ENCODE peak calls at places on chromosomes 7 and 10, in ten cellular contexts. D, Q, S, G, M, P, X, H, L and W are unnamed samples. For H3K27me3, the result is how much of the 10 kb centered on the place peaks cover.

GRCh38 chr10:84563355-84563754 is 235.0 kb downstream of the CCSER2 start:
- DNase-seq in G (no peak), Q (no peak), X (no peak), M (no peak), H (no peak), L (no peak), P (no peak), D (no peak), S (no peak), W (no peak)

GRCh38 chr7:149291036-149291835 is 29.2 kb downstream of the ZNF783 start:
- DNase-seq in H (no peak), M (no peak), L (no peak), Q (no peak), P (no peak), X (no peak), G (no peak), S (no peak), D (no peak), W (no peak)

GRCh38 chr7:153832160-153832559 is 220.0 kb upstream of the DPP6 start:
- DNase-seq in Q (no peak), G (no peak), D (no peak), M (no peak), X (no peak), S (no peak), P (no peak), L (no peak), H (no peak), W (no peak)

GRCh38 chr10:116287906-116288501 is 15.0 kb upstream of the GFRA1 start:
- DNase-seq in P (peak), H (no peak), D (peak), L (no peak), G (peak), X (no peak), S (no peak), M (peak), Q (no peak), W (peak)

GRCh38 chr10:28754930-28755718 is 77.8 kb downstream of the BAMBI start:
- DNase-seq in G (no peak), Q (no peak), H (no peak), L (no peak), X (no peak), P (no peak), S (no peak), D (no peak), M (no peak), W (no peak)

GRCh38 chr7:83190659-83191389 is 28.1 kb upstream of the PCLO start:
- DNase-seq in H (no peak), L (no peak), X (no peak), Q (no peak), S (no peak), G (no peak), D (no peak), M (no peak), P (no peak), W (no peak)

GRCh38 chr10:81280497-81281479 is 594.2 kb upstream of the NRG3 start:
- DNase-seq in G (no peak), L (no peak), H (no peak), P (no peak), M (no peak), S (no peak), D (no peak), Q (no peak), X (no peak), W (no peak)

GRCh38 chr7:48161407-48162125 is 9.7 kb upstream of the ABCA13 start:
- DNase-seq in H (no peak), S (no peak), X (no peak), L (no peak), D (no peak), Q (no peak), P (no peak), G (no peak), M (no peak), W (no peak)

GRCh38 chr7:134936893-134937520 is 49.3 kb upstream of the AGBL3 start:
- DNase-seq in D (no peak), M (no peak), G (no peak), S (no peak), L (no peak), P (no peak), Q (no peak), H (no peak), X (no peak), W (no peak)

GRCh38 chr7:92678291-92678920 is 88.2 kb upstream of the FAM133B start:
- DNase-seq in L (no peak), S (no peak), P (no peak), H (no peak), G (no peak), Q (no peak), X (no peak), M (no peak), D (no peak), W (no peak)

GRCh38 chr7:82194011-82194410 is 249.6 kb downstream of the CACNA2D1 start:
- DNase-seq in D (no peak), M (no peak), Q (no peak), L (peak), H (no peak), S (no peak), G (no peak), X (no peak), P (no peak), W (no peak)

GRCh38 chr10:129877773-129878371 is 86.2 kb downstream of the EBF3 start:
- DNase-seq in Q (no peak), G (no peak), S (no peak), X (no peak), L (no peak), H (no peak), M (peak), P (no peak), D (peak), W (peak)

GRCh38 chr10:36388162-36388561 is 737.2 kb upstream of the ANKRD30A start:
- DNase-seq in Q (no peak), X (no peak), M (no peak), L (no peak), H (no peak), P (no peak), S (no peak), D (no peak), G (no peak), W (no peak)

GRCh38 chr7:20310963-20311742 is 19.5 kb upstream of the ITGB8 start:
- DNase-seq in D (peak), X (no peak), M (no peak), S (no peak), L (no peak), Q (no peak), G (no peak), P (peak), H (no peak), W (no peak)

GRCh38 chr7:20858913-20859312 is 72.2 kb upstream of the SP8 start:
- DNase-seq in S (no peak), M (no peak), P (no peak), H (no peak), X (no peak), Q (no peak), D (no peak), G (no peak), L (no peak), W (no peak)

GRCh38 chr7:142885311-142886230 is at the start of gene TRPV6:
- DNase-seq in X (peak), D (peak), Q (peak), L (peak), P (no peak), H (no peak), S (no peak), M (no peak), G (no peak), W (no peak)

GRCh38 chr7:33186187-33186586 is 56.8 kb downstream of the BBS9 start:
- DNase-seq in G (no peak), L (no peak), D (no peak), S (no peak), X (no peak), H (no peak), P (no peak), M (no peak), Q (no peak), W (no peak)

GRCh38 chr7:6166443-6166871 is 106.0 kb downstream of the CYTH3 start:
- DNase-seq in M (no peak), G (no peak), X (no peak), P (no peak), S (no peak), Q (no peak), H (no peak), L (no peak), D (no peak), W (peak)

GRCh38 chr10:23754179-23754578 is 315.3 kb downstream of the OTUD1 start:
- DNase-seq in H (no peak), D (no peak), X (no peak), Q (no peak), G (no peak), S (no peak), P (no peak), M (no peak), L (no peak), W (no peak)

GRCh38 chr10:69644658-69645295 is 14.7 kb downstream of the FAM241B start:
- DNase-seq in P (peak), Q (no peak), S (no peak), L (no peak), G (peak), H (peak), X (no peak), D (peak), M (no peak), W (peak)

GRCh38 chr7:143362126-143362961 is at the start of gene FAM131B:
- DNase-seq in G (no peak), S (no peak), H (peak), D (no peak), L (no peak), X (peak), P (no peak), Q (no peak), M (no peak), W (peak)

GRCh38 chr7:18257711-18258110 is 230.1 kb upstream of the PRPS1L1 start:
- DNase-seq in M (no peak), D (no peak), H (no peak), P (no peak), L (no peak), X (no peak), G (no peak), Q (no peak), S (no peak), W (no peak)

GRCh38 chr7:111735661-111736323 is 173.5 kb upstream of the IMMP2L start:
- DNase-seq in X (no peak), S (peak), P (peak), M (peak), L (peak), Q (peak), G (peak), D (peak), H (peak), W (peak)

GRCh38 chr10:109992485-109992884 is 15.3 kb upstream of the ADD3 start:
- DNase-seq in H (no peak), X (no peak), M (no peak), D (no peak), L (no peak), P (no peak), G (no peak), S (no peak), Q (no peak), W (no peak)

GRCh38 chr7:76193881-76194280 is 7.8 kb upstream of the SRRM3 start:
- DNase-seq in H (no peak), D (no peak), L (no peak), Q (no peak), M (no peak), X (no peak), G (no peak), P (no peak), S (no peak), W (no peak)

GRCh38 chr7:149302865-149303264 is 40.9 kb downstream of the ZNF783 start:
- DNase-seq in Q (no peak), H (no peak), X (no peak), M (no peak), S (no peak), P (no peak), L (no peak), D (no peak), G (no peak), W (no peak)

GRCh38 chr7:46256870-46257528 is 335.9 kb upstream of the IGFBP3 start:
- DNase-seq in G (no peak), P (no peak), H (no peak), L (no peak), D (no peak), M (no peak), X (no peak), S (no peak), Q (no peak), W (peak)

GRCh38 chr7:87474046-87474445 is 1.4 kb downstream of the ABCB4 start:
- DNase-seq in X (no peak), S (no peak), Q (no peak), P (no peak), L (no peak), G (no peak), D (no peak), M (no peak), H (no peak), W (no peak)
- H3K27me3 ChIP-seq in X (under half), S (under half), Q (under half), P (under half), L (under half), G (under half), D (under half), M (under half), H (under half), W (under half)

DNA sequence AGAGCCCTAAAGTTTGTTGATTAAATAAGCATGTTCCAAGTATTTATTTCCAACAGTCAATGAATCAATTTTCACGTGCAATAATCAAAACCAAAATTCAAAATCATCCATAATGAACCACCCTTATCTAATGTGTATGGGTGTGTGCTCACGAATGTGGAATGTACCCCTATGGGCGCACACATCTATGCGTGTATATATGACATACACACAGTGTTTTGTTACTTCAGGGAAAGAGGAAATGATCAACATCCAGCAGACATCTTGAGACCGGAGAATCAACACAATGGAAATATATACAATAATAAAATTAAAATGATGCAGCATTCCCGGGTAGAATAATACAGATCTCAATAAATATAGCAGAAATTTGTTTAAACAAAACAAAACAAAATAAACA is 3.3 kb downstream of the FEZF1 start:
- DNase-seq in D (no peak), M (no peak), L (no peak), G (no peak), P (no peak), X (no peak), Q (no peak), S (no peak), H (no peak), W (no peak)
- H3K27me3 ChIP-seq in D (half or more), M (under half), L (under half), G (under half), P (under half), X (half or more), Q (half or more), S (half or more), H (under half), W (under half)

GRCh38 chr10:77680811-77681210 is 43.2 kb upstream of the KCNMA1 start:
- DNase-seq in D (peak), Q (no peak), G (no peak), M (no peak), P (no peak), S (no peak), L (no peak), H (no peak), X (no peak), W (no peak)
- H3K27me3 ChIP-seq in D (under half), Q (under half), G (under half), M (under half), P (under half), S (under half), L (under half), H (under half), X (under half), W (under half)

DNA sequence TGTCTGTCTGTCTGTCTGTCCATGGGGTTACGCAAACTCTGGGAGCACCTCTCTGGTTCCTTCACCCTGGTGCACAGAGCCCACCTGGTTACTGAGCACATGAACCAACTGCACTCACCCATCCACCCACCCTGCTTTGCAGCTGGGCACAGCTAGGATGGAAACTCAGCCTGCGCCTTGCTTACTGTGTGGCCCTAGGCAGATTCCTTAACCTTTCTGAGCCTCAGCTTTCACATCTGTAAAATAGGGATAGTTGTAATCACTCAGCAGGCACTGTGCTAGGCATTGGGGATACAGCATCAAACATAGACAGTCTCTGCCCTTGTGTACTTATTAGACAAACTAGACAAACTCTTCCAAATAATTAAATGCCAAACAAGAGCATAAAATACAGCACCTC is 21.8 kb upstream of the INMT start:
- DNase-seq in H (no peak), X (no peak), M (no peak), Q (no peak), S (no peak), P (no peak), G (no peak), L (no peak), D (no peak), W (no peak)
- H3K27me3 ChIP-seq in H (under half), X (under half), M (under half), Q (under half), S (under half), P (under half), G (under half), L (under half), D (under half), W (under half)

GRCh38 chr7:27196287-27196739 is 3.6 kb downstream of the HOXA13 start:
- DNase-seq in X (peak), P (peak), L (peak), D (peak), G (peak), S (peak), M (peak), Q (no peak), H (peak), W (peak)
- H3K27me3 ChIP-seq in X (half or more), P (under half), L (under half), D (half or more), G (under half), S (half or more), M (under half), Q (half or more), H (half or more), W (under half)

GRCh38 chr10:117543245-117543998 is 876 bp downstream of the EMX2 start:
- DNase-seq in G (no peak), Q (no peak), M (no peak), L (no peak), X (no peak), P (no peak), H (no peak), S (no peak), D (no peak), W (peak)
- H3K27me3 ChIP-seq in G (half or more), Q (half or more), M (under half), L (under half), X (half or more), P (under half), H (under half), S (half or more), D (half or more), W (under half)

GRCh38 chr7:44325181-44325671 is at the start of gene CAMK2B:
- DNase-seq in Q (no peak), M (no peak), P (no peak), D (no peak), L (no peak), X (no peak), H (no peak), G (no peak), S (no peak), W (no peak)

GRCh38 chr7:44324204-44325126 is 929 bp downstream of the CAMK2B start:
- DNase-seq in D (no peak), L (no peak), G (peak), H (no peak), P (no peak), X (no peak), S (no peak), Q (no peak), M (no peak), W (no peak)

GRCh38 chr7:44322631-44323363 is 2.6 kb downstream of the CAMK2B start:
- DNase-seq in P (no peak), D (no peak), Q (no peak), L (no peak), X (no peak), S (no peak), G (no peak), M (no peak), H (no peak), W (no peak)

GRCh38 chr7:44321796-44322195 is 3.6 kb downstream of the CAMK2B start:
- DNase-seq in P (no peak), X (no peak), Q (no peak), H (no peak), L (no peak), D (no peak), S (no peak), G (peak), M (no peak), W (no peak)

GRCh38 chr7:44323381-44324203 is 1.8 kb downstream of the CAMK2B start:
- DNase-seq in S (no peak), L (no peak), Q (no peak), P (no peak), G (peak), X (no peak), H (no peak), M (no peak), D (no peak), W (no peak)
- H3K27me3 ChIP-seq in S (under half), L (under half), Q (under half), P (under half), G (under half), X (under half), H (under half), M (under half), D (under half), W (under half)

DNA sequence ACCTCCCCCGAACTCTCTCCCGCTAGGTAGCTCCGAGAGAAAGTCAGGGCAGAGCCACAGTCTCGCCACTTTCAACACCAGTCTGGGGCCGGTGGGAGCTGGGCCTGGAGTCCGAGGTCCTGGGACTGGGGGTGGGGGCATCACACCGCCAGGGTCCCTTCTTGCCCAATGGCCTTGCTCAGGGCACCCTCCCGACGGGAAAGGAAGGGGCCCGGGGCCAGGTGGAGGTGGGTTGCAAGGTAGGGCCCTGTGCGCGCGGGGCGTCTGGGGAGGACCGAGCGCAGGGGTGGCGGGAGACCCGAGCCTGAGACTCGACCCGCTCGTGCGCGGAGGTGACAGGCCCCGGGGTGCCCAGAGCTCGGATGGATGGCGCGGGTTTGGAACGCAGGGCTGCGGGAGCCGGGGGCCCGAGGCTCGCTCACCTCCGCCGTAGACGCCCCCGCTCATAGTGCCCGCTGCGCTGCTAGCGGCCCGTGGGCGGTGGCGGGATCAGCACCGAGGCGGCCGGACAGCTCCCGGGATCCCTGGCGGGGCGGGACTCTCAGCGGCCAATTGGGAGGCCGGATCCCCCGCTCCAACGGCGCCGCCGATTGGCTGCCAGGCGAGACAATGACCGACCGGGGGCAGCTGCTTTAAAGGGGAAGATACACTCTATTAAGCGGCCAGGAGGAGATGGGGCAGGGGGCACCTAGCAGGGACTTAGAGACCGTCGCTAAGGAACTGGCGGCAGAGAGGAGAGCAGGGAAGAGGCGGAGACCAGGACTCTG is at the start of gene ACTL6B:
- DNase-seq in S (no peak), M (no peak), X (peak), D (peak), H (peak), L (peak), G (peak), Q (no peak), P (no peak), W (peak)
- H3K27me3 ChIP-seq in S (half or more), M (under half), X (half or more), D (under half), H (under half), L (under half), G (under half), Q (under half), P (under half), W (under half)

GRCh38 chr10:77687018-77687417 is 49.4 kb upstream of the KCNMA1 start:
- DNase-seq in S (no peak), X (no peak), G (peak), D (no peak), H (no peak), Q (no peak), M (no peak), L (no peak), P (no peak), W (no peak)
- H3K27me3 ChIP-seq in S (under half), X (under half), G (under half), D (under half), H (under half), Q (under half), M (under half), L (under half), P (under half), W (under half)